ENCODE peak calls at places on chromosomes 13 and 19, in five cellular contexts. One of them, this sample, is unnamed.

GRCh38 chr19:45253396-45254027 is 2.4 kb downstream of the MARK4 start:
- DNase-seq in mammary epithelial cell: peak; percentile 46
- DNase-seq in nephron progenitor cell: no peak
- DNase-seq in Peyer's patch: no peak
- DNase-seq in heart left ventricle: no peak
- DNase-seq in this sample: no peak

GRCh38 chr13:45162821-45163220 is 38.0 kb downstream of the KCTD4 start:
- DNase-seq in mammary epithelial cell: peak; percentile 87
- DNase-seq in nephron progenitor cell: no peak
- DNase-seq in Peyer's patch: no peak
- DNase-seq in heart left ventricle: no peak
- DNase-seq in this sample: no peak

GRCh38 chr19:1859319-1859718 is 4.1 kb downstream of the KLF16 start:
- DNase-seq in mammary epithelial cell: no peak
- DNase-seq in nephron progenitor cell: no peak
- DNase-seq in Peyer's patch: no peak
- DNase-seq in heart left ventricle: no peak
- DNase-seq in this sample: no peak

GRCh38 chr19:49573451-49573850 is 6.9 kb downstream of the NOSIP start:
- DNase-seq in mammary epithelial cell: no peak
- DNase-seq in nephron progenitor cell: no peak
- DNase-seq in Peyer's patch: no peak
- DNase-seq in heart left ventricle: no peak
- DNase-seq in this sample: no peak

GRCh38 chr13:100512422-100512821 is 76.2 kb downstream of the GGACT start:
- DNase-seq in mammary epithelial cell: no peak
- DNase-seq in nephron progenitor cell: no peak
- DNase-seq in Peyer's patch: no peak
- DNase-seq in heart left ventricle: no peak
- DNase-seq in this sample: no peak

GRCh38 chr13:52414963-52415362 is 9.0 kb upstream of the THSD1 start:
- DNase-seq in mammary epithelial cell: peak; percentile 92
- DNase-seq in nephron progenitor cell: no peak
- DNase-seq in Peyer's patch: no peak
- DNase-seq in heart left ventricle: no peak
- DNase-seq in this sample: no peak

GRCh38 chr13:49608932-49609331 is 19.4 kb upstream of the ARL11 start:
- DNase-seq in mammary epithelial cell: no peak
- DNase-seq in nephron progenitor cell: no peak
- DNase-seq in Peyer's patch: no peak
- DNase-seq in heart left ventricle: no peak
- DNase-seq in this sample: no peak

GRCh38 chr13:105466376-105466775 is 1069.1 kb downstream of the EFNB2 start:
- DNase-seq in mammary epithelial cell: no peak
- DNase-seq in nephron progenitor cell: no peak
- DNase-seq in Peyer's patch: no peak
- DNase-seq in heart left ventricle: no peak
- DNase-seq in this sample: no peak

GRCh38 chr13:39148513-39148961 is 110.3 kb downstream of the NHLRC3 start:
- DNase-seq in mammary epithelial cell: peak; percentile 94
- DNase-seq in nephron progenitor cell: no peak
- DNase-seq in Peyer's patch: no peak
- DNase-seq in heart left ventricle: no peak
- DNase-seq in this sample: no peak

GRCh38 chr13:19862511-19863313 is 737 bp downstream of the ZMYM5 start:
- DNase-seq in mammary epithelial cell: peak; percentile 46
- DNase-seq in nephron progenitor cell: no peak
- DNase-seq in Peyer's patch: peak; percentile 42
- DNase-seq in heart left ventricle: peak; percentile 38
- DNase-seq in this sample: no peak

GRCh38 chr19:33292595-33293254 is 9.6 kb downstream of the CEBPA start:
- DNase-seq in mammary epithelial cell: no peak
- DNase-seq in nephron progenitor cell: no peak
- DNase-seq in Peyer's patch: no peak
- DNase-seq in heart left ventricle: no peak
- DNase-seq in this sample: peak; percentile 68

GRCh38 chr13:46934749-46935148 is 37.9 kb upstream of the HTR2A start:
- DNase-seq in mammary epithelial cell: peak; percentile 53
- DNase-seq in nephron progenitor cell: no peak
- DNase-seq in Peyer's patch: no peak
- DNase-seq in heart left ventricle: no peak
- DNase-seq in this sample: no peak

GRCh38 chr19:2431318-2432055 is 4.1 kb upstream of the TIMM13 start:
- DNase-seq in mammary epithelial cell: no peak
- DNase-seq in nephron progenitor cell: no peak
- DNase-seq in Peyer's patch: no peak
- DNase-seq in heart left ventricle: no peak
- DNase-seq in this sample: no peak

GRCh38 chr19:46487802-46488445 is 7.7 kb downstream of the PNMA8B start:
- DNase-seq in mammary epithelial cell: peak; percentile 59
- DNase-seq in nephron progenitor cell: peak; percentile 94
- DNase-seq in Peyer's patch: peak; percentile 47
- DNase-seq in heart left ventricle: peak; percentile 69
- DNase-seq in this sample: no peak

GRCh38 chr19:48415395-48415794 is 21.9 kb downstream of the GRIN2D start:
- DNase-seq in mammary epithelial cell: peak; percentile 29
- DNase-seq in nephron progenitor cell: peak; percentile 65
- DNase-seq in Peyer's patch: peak; percentile 72
- DNase-seq in heart left ventricle: peak; percentile 68
- DNase-seq in this sample: no peak

GRCh38 chr19:11598103-11598483 is 810 bp downstream of the ZNF627 start:
- DNase-seq in mammary epithelial cell: no peak
- DNase-seq in nephron progenitor cell: no peak
- DNase-seq in Peyer's patch: no peak
- DNase-seq in heart left ventricle: no peak
- DNase-seq in this sample: peak; percentile 4

GRCh38 chr13:28819748-28820098 is 416 bp upstream of the MTUS2 start:
- DNase-seq in mammary epithelial cell: no peak
- DNase-seq in nephron progenitor cell: peak; percentile 89
- DNase-seq in Peyer's patch: no peak
- DNase-seq in heart left ventricle: peak; percentile 55
- DNase-seq in this sample: no peak

GRCh38 chr13:58955546-58956385 is 1208.0 kb downstream of the DIAPH3 start:
- DNase-seq in mammary epithelial cell: no peak
- DNase-seq in nephron progenitor cell: no peak
- DNase-seq in Peyer's patch: no peak
- DNase-seq in heart left ventricle: no peak
- DNase-seq in this sample: no peak

GRCh38 chr19:55490478-55491436 is 2.5 kb downstream of the SSC5D start:
- DNase-seq in mammary epithelial cell: no peak
- DNase-seq in nephron progenitor cell: no peak
- DNase-seq in Peyer's patch: no peak
- DNase-seq in heart left ventricle: no peak
- DNase-seq in this sample: no peak

GRCh38 chr19:49425178-49425577 is at the start of gene GFY:
- DNase-seq in mammary epithelial cell: no peak
- DNase-seq in nephron progenitor cell: no peak
- DNase-seq in Peyer's patch: no peak
- DNase-seq in heart left ventricle: no peak
- DNase-seq in this sample: no peak

GRCh38 chr19:52993342-52994178 is 20.2 kb upstream of the ERVV-1 start:
- DNase-seq in mammary epithelial cell: peak; percentile 71
- DNase-seq in nephron progenitor cell: peak; percentile 90
- DNase-seq in Peyer's patch: peak; percentile 79
- DNase-seq in heart left ventricle: peak; percentile 76
- DNase-seq in this sample: no peak

GRCh38 chr13:86729206-86729605 is 930.0 kb upstream of the SLITRK6 start:
- DNase-seq in mammary epithelial cell: no peak
- DNase-seq in nephron progenitor cell: no peak
- DNase-seq in Peyer's patch: no peak
- DNase-seq in heart left ventricle: no peak
- DNase-seq in this sample: no peak

DNA sequence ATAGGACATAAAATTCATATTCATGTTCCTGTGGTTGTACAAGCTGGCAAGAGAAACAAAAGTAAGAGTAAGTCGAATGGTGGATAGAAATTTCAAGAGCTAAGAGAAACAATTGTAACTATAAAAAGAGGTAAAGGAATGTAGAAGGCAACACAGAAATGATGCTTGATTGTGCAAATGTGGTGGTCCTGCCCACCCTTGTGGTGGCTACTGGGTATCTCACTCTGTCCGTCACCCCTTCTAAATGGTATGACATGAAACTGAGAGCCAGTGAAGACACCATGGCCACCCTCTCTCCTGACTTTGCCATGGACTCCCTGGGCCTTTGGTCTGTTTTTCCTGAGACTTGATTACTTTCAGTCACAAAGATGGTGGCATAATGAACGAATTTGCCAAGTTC is 925.9 kb upstream of the SLITRK6 start:
- DNase-seq in mammary epithelial cell: no peak
- DNase-seq in nephron progenitor cell: peak; percentile 11
- DNase-seq in Peyer's patch: no peak
- DNase-seq in heart left ventricle: no peak
- DNase-seq in this sample: no peak
- TF ChIP-seq CTCF in mammary epithelial cell: no peak
- TF ChIP-seq CTCF in nephron progenitor cell: peak; percentile 51
- TF ChIP-seq CTCF in Peyer's patch: no peak
- TF ChIP-seq CTCF in heart left ventricle: no peak
- TF ChIP-seq CTCF in this sample: no peak

GRCh38 chr19:19270749-19271571 is 2.1 kb downstream of the TM6SF2 start:
- DNase-seq in mammary epithelial cell: no peak
- DNase-seq in nephron progenitor cell: no peak
- DNase-seq in Peyer's patch: no peak
- DNase-seq in heart left ventricle: no peak
- DNase-seq in this sample: no peak
- TF ChIP-seq CTCF in mammary epithelial cell: no peak
- TF ChIP-seq CTCF in nephron progenitor cell: no peak
- TF ChIP-seq CTCF in Peyer's patch: no peak
- TF ChIP-seq CTCF in heart left ventricle: no peak
- TF ChIP-seq CTCF in this sample: no peak

DNA sequence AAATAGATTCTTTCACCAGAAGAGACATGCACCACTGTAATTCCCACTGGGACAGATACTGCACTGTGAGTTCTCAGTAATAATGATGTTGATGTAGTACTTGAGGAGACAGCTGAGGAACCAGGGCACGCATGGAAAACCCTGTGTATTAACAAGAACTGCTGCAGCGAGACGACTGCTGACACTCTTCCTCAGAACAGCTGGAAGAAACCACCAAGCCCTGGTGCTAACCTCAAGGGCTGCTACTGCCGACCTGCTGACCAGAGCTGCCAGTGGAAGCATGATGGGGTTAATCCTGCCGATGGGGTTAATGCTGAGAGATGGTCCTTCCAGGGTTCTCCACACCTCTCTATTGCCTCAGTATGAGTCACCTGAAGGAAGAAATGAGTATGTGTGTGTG is 45.6 kb downstream of the EDNRB start:
- DNase-seq in mammary epithelial cell: no peak
- DNase-seq in nephron progenitor cell: no peak
- DNase-seq in Peyer's patch: no peak
- DNase-seq in heart left ventricle: no peak
- DNase-seq in this sample: peak; percentile 48
- TF ChIP-seq CTCF in mammary epithelial cell: no peak
- TF ChIP-seq CTCF in nephron progenitor cell: no peak
- TF ChIP-seq CTCF in Peyer's patch: no peak
- TF ChIP-seq CTCF in heart left ventricle: no peak
- TF ChIP-seq CTCF in this sample: no peak

GRCh38 chr19:34428549-34429285 is 536 bp downstream of the UBA2 start:
- DNase-seq in mammary epithelial cell: peak; percentile 57
- DNase-seq in nephron progenitor cell: no peak
- DNase-seq in Peyer's patch: no peak
- DNase-seq in heart left ventricle: peak; percentile 10
- DNase-seq in this sample: no peak
- TF ChIP-seq CTCF in mammary epithelial cell: no peak
- TF ChIP-seq CTCF in nephron progenitor cell: no peak
- TF ChIP-seq CTCF in Peyer's patch: no peak
- TF ChIP-seq CTCF in heart left ventricle: no peak
- TF ChIP-seq CTCF in this sample: peak; percentile 18

GRCh38 chr19:8697671-8698432 is 743 bp downstream of the ACTL9 start:
- DNase-seq in mammary epithelial cell: no peak
- DNase-seq in nephron progenitor cell: peak; percentile 24
- DNase-seq in Peyer's patch: no peak
- DNase-seq in heart left ventricle: no peak
- DNase-seq in this sample: no peak
- TF ChIP-seq CTCF in mammary epithelial cell: no peak
- TF ChIP-seq CTCF in nephron progenitor cell: no peak
- TF ChIP-seq CTCF in Peyer's patch: no peak
- TF ChIP-seq CTCF in heart left ventricle: no peak
- TF ChIP-seq CTCF in this sample: peak; percentile 42

GRCh38 chr19:35297515-35297848 is 5.5 kb downstream of the MAG start:
- DNase-seq in mammary epithelial cell: no peak
- DNase-seq in nephron progenitor cell: no peak
- DNase-seq in Peyer's patch: no peak
- DNase-seq in heart left ventricle: no peak
- DNase-seq in this sample: no peak

GRCh38 chr19:35297922-35298321 is 6.0 kb downstream of the MAG start:
- DNase-seq in mammary epithelial cell: no peak
- DNase-seq in nephron progenitor cell: no peak
- DNase-seq in Peyer's patch: no peak
- DNase-seq in heart left ventricle: no peak
- DNase-seq in this sample: no peak

GRCh38 chr19:35295453-35295791 is 3.5 kb downstream of the MAG start:
- DNase-seq in mammary epithelial cell: no peak
- DNase-seq in nephron progenitor cell: no peak
- DNase-seq in Peyer's patch: no peak
- DNase-seq in heart left ventricle: no peak
- DNase-seq in this sample: no peak

GRCh38 chr19:35295792-35296462 is 4.0 kb downstream of the MAG start:
- DNase-seq in mammary epithelial cell: no peak
- DNase-seq in nephron progenitor cell: no peak
- DNase-seq in Peyer's patch: peak; percentile 69
- DNase-seq in heart left ventricle: no peak
- DNase-seq in this sample: no peak

GRCh38 chr19:35296644-35297514 is 4.9 kb downstream of the MAG start:
- DNase-seq in mammary epithelial cell: no peak
- DNase-seq in nephron progenitor cell: no peak
- DNase-seq in Peyer's patch: no peak
- DNase-seq in heart left ventricle: no peak
- DNase-seq in this sample: no peak
- TF ChIP-seq CTCF in mammary epithelial cell: no peak
- TF ChIP-seq CTCF in nephron progenitor cell: no peak
- TF ChIP-seq CTCF in Peyer's patch: no peak
- TF ChIP-seq CTCF in heart left ventricle: no peak
- TF ChIP-seq CTCF in this sample: no peak

GRCh38 chr13:31056650-31057275 is 104.9 kb downstream of the HSPH1 start:
- DNase-seq in mammary epithelial cell: no peak
- DNase-seq in nephron progenitor cell: no peak
- DNase-seq in Peyer's patch: no peak
- DNase-seq in heart left ventricle: no peak
- DNase-seq in this sample: no peak
- TF ChIP-seq CTCF in mammary epithelial cell: no peak
- TF ChIP-seq CTCF in nephron progenitor cell: no peak
- TF ChIP-seq CTCF in Peyer's patch: no peak
- TF ChIP-seq CTCF in heart left ventricle: no peak
- TF ChIP-seq CTCF in this sample: no peak

This sample was measured in chondrocyte.